ENCODE peak calls at places on chromosomes 4 and X, in seven cellular contexts. L is HCEC 1CT; K is RKO; N is SJSA1; F is right cardiac atrium; Y is activated gamma-delta T cell treated with anti-CD3 and anti-CD28 coated beads, Interleukin-2, amount 50 U/mL, for 16 hours; P is HL-60. H is an unnamed sample.
A peak's percentile ranks its signal among the peaks of the same experiment; 100 is the strongest.

GRCh38 chr4:168832746-168833575 is 177.1 kb downstream of the CBR4 start:
- DNase-seq in L (no peak), K (peak; percentile 23), N (peak; percentile 49), F (peak; percentile 43), Y (no peak), P (no peak), H (peak; percentile 76)

GRCh38 chr4:159682996-159683395 is 580.1 kb downstream of the RAPGEF2 start:
- DNase-seq in L (no peak), K (no peak), N (no peak), F (no peak), Y (no peak), P (no peak), H (no peak)

GRCh38 chrX:37320541-37321203 is 28.5 kb upstream of the PRRG1 start:
- DNase-seq in L (no peak), K (no peak), N (no peak), F (no peak), Y (no peak), P (no peak), H (no peak)

GRCh38 chr4:187019896-187020295 is 296.2 kb upstream of the FAT1 start:
- DNase-seq in L (no peak), K (no peak), N (no peak), F (no peak), Y (no peak), P (no peak), H (no peak)

GRCh38 chrX:56233682-56234081 is 1.5 kb downstream of the KLF8 start:
- DNase-seq in L (no peak), K (no peak), N (no peak), F (peak; percentile 61), Y (no peak), P (no peak), H (no peak)

GRCh38 chr4:121792966-121793365 is 8.2 kb upstream of the EXOSC9 start:
- DNase-seq in L (no peak), K (no peak), N (no peak), F (no peak), Y (no peak), P (no peak), H (no peak)

GRCh38 chrX:72060196-72060974 is 71.3 kb downstream of the RTL5 start:
- DNase-seq in L (no peak), K (no peak), N (no peak), F (peak; percentile 37), Y (no peak), P (no peak), H (no peak)

GRCh38 chrX:106751407-106751806 is 24.9 kb downstream of the RNF128 start:
- DNase-seq in L (no peak), K (no peak), N (no peak), F (no peak), Y (no peak), P (no peak), H (no peak)

GRCh38 chr4:184097240-184097619 is 120.4 kb downstream of the ENPP6 start:
- DNase-seq in L (no peak), K (no peak), N (no peak), F (peak; percentile 70), Y (no peak), P (peak; percentile 4), H (peak; percentile 89)

GRCh38 chrX:9825966-9826365 is 39.7 kb downstream of the SHROOM2 start:
- DNase-seq in L (no peak), K (no peak), N (no peak), F (no peak), Y (no peak), P (no peak), H (no peak)

GRCh38 chr4:182113774-182114173 is 129.4 kb upstream of the TENM3 start:
- DNase-seq in L (peak; percentile 8), K (no peak), N (no peak), F (no peak), Y (no peak), P (no peak), H (no peak)

GRCh38 chrX:148958896-148959295 is 458.5 kb downstream of the AFF2 start:
- DNase-seq in L (no peak), K (no peak), N (no peak), F (no peak), Y (no peak), P (no peak), H (no peak)

GRCh38 chrX:17987783-17988182 is 126.7 kb upstream of the RAI2 start:
- DNase-seq in L (no peak), K (no peak), N (no peak), F (no peak), Y (no peak), P (no peak), H (no peak)

GRCh38 chr4:70759126-70759525 is 37.4 kb downstream of the RUFY3 start:
- DNase-seq in L (peak; percentile 1), K (no peak), N (no peak), F (no peak), Y (no peak), P (no peak), H (no peak)

GRCh38 chr4:111838406-111838930 is 306.8 kb upstream of the FAM241A start:
- DNase-seq in L (no peak), K (no peak), N (no peak), F (no peak), Y (no peak), P (no peak), H (no peak)

GRCh38 chr4:154714339-154715040 is 29.3 kb upstream of the LRAT start:
- DNase-seq in L (no peak), K (no peak), N (no peak), F (no peak), Y (no peak), P (no peak), H (no peak)

GRCh38 chrX:49247916-49248811 is 12.9 kb downstream of the CCDC22 start:
- DNase-seq in L (no peak), K (no peak), N (no peak), F (no peak), Y (no peak), P (no peak), H (no peak)

GRCh38 chr4:85084371-85085170 is 118.1 kb upstream of the WDFY3 start:
- DNase-seq in L (peak; percentile 34), K (peak; percentile 68), N (peak; percentile 43), F (no peak), Y (no peak), P (peak; percentile 27), H (no peak)

GRCh38 chr4:38290360-38290759 is 330.2 kb downstream of the PTTG2 start:
- DNase-seq in L (peak; percentile 51), K (no peak), N (peak; percentile 16), F (no peak), Y (no peak), P (no peak), H (no peak)

GRCh38 chr4:15955670-15956069 is 7.3 kb downstream of the FGFBP2 start:
- DNase-seq in L (no peak), K (no peak), N (no peak), F (no peak), Y (no peak), P (no peak), H (no peak)

GRCh38 chrX:143853488-143853887 is 30.4 kb upstream of the UBE2NL start:
- DNase-seq in L (no peak), K (peak; percentile 1), N (no peak), F (no peak), Y (no peak), P (no peak), H (no peak)

GRCh38 chr4:87974856-87975462 is 555 bp upstream of the SPP1 start:
- DNase-seq in L (no peak), K (no peak), N (no peak), F (no peak), Y (no peak), P (no peak), H (peak; percentile 51)

GRCh38 chr4:87219648-87220093 is 747 bp downstream of the KLHL8 start:
- DNase-seq in L (peak; percentile 20), K (peak; percentile 42), N (no peak), F (peak; percentile 54), Y (peak; percentile 27), P (no peak), H (peak; percentile 93)

GRCh38 chr4:54543088-54543795 is 114.5 kb upstream of the KIT start:
- DNase-seq in L (peak; percentile 50), K (no peak), N (no peak), F (no peak), Y (no peak), P (no peak), H (no peak)

GRCh38 chr4:4637710-4638109 is 95.9 kb upstream of the STX18 start:
- DNase-seq in L (no peak), K (no peak), N (no peak), F (no peak), Y (no peak), P (no peak), H (no peak)

GRCh38 chr4:80138556-80139538 is 58.5 kb upstream of the PRDM8 start:
- DNase-seq in L (peak; percentile 78), K (peak; percentile 52), N (no peak), F (no peak), Y (no peak), P (peak; percentile 44), H (peak; percentile 49)

GRCh38 chrX:15188039-15188438 is 81.8 kb downstream of the ASB9 start:
- DNase-seq in L (no peak), K (no peak), N (no peak), F (no peak), Y (no peak), P (no peak), H (no peak)

GRCh38 chr4:168842186-168842585 is 167.9 kb downstream of the CBR4 start:
- DNase-seq in L (no peak), K (no peak), N (no peak), F (no peak), Y (no peak), P (no peak), H (no peak)